ENCODE peak calls at places on chromosomes 5 and 9, in ten cellular contexts. H is upper lobe of right lung, P is choroid plexus epithelial cell, Q is IMR-90, F is HepG2, T is H9, J is endodermal cell, N is tibial artery, C is neural progenitor cell, R is nephron progenitor cell. D is an unnamed sample.

GRCh38 chr9:459491-460444 is 245.1 kb downstream of the DOCK8 start:
- DNase-seq in H (no peak), P (no peak), Q (no peak), F (no peak), T (no peak), J (no peak), N (no peak), C (no peak), R (no peak), D (no peak)

GRCh38 chr5:17317499-17317898 is 100.1 kb downstream of the BASP1 start:
- DNase-seq in H (no peak), P (no peak), Q (no peak), F (no peak), T (no peak), J (no peak), N (no peak), C (no peak), R (no peak), D (no peak)

GRCh38 chr5:71939452-71939932 is 167.8 kb upstream of the MAP1B start:
- DNase-seq in H (no peak), P (no peak), Q (no peak), F (no peak), T (no peak), J (peak), N (no peak), C (no peak), R (no peak), D (no peak)

GRCh38 chr9:69149321-69149807 is 24.7 kb upstream of the TJP2 start:
- DNase-seq in H (no peak), P (peak), Q (peak), F (no peak), T (peak), J (peak), N (no peak), C (peak), R (no peak), D (peak)

GRCh38 chr9:13082796-13083195 is 196.7 kb downstream of the MPDZ start:
- DNase-seq in H (no peak), P (no peak), Q (no peak), F (no peak), T (no peak), J (no peak), N (no peak), C (no peak), R (no peak), D (no peak)

GRCh38 chr5:43007246-43007910 is 32.7 kb downstream of the ANXA2R start:
- DNase-seq in H (peak), P (peak), Q (peak), F (peak), T (peak), J (peak), N (peak), C (peak), R (peak), D (peak)

GRCh38 chr9:78122631-78123030 is 91.0 kb upstream of the GNAQ start:
- DNase-seq in H (no peak), P (peak), Q (no peak), F (no peak), T (no peak), J (no peak), N (no peak), C (no peak), R (no peak), D (no peak)

GRCh38 chr5:148746826-148747535 is 79.4 kb upstream of the ADRB2 start:
- DNase-seq in H (no peak), P (no peak), Q (peak), F (no peak), T (no peak), J (no peak), N (no peak), C (no peak), R (no peak), D (no peak)

GRCh38 chr5:120463991-120464626 is at the start of gene PRR16:
- DNase-seq in H (peak), P (peak), Q (peak), F (no peak), T (peak), J (peak), N (peak), C (peak), R (peak), D (no peak)

GRCh38 chr5:171615201-171616001 is 170.2 kb upstream of the SMIM23 start:
- DNase-seq in H (peak), P (no peak), Q (no peak), F (no peak), T (peak), J (peak), N (no peak), C (peak), R (peak), D (peak)

GRCh38 chr9:125990793-125991220 is 243.6 kb downstream of the PBX3 start:
- DNase-seq in H (peak), P (no peak), Q (no peak), F (no peak), T (no peak), J (peak), N (peak), C (no peak), R (no peak), D (no peak)

GRCh38 chr9:35075358-35075757 is 2.9 kb upstream of the VCP start:
- DNase-seq in H (no peak), P (no peak), Q (no peak), F (no peak), T (no peak), J (no peak), N (no peak), C (no peak), R (no peak), D (no peak)

GRCh38 chr5:41637424-41637823 is 127.0 kb upstream of the PLCXD3 start:
- DNase-seq in H (no peak), P (no peak), Q (no peak), F (no peak), T (peak), J (peak), N (no peak), C (peak), R (no peak), D (no peak)

GRCh38 chr5:41638685-41639084 is 128.3 kb upstream of the PLCXD3 start:
- DNase-seq in H (no peak), P (no peak), Q (no peak), F (peak), T (no peak), J (no peak), N (no peak), C (no peak), R (no peak), D (no peak)

GRCh38 chr5:41636605-41637004 is 126.2 kb upstream of the PLCXD3 start:
- DNase-seq in H (no peak), P (peak), Q (peak), F (peak), T (peak), J (peak), N (no peak), C (peak), R (peak), D (no peak)

GRCh38 chr5:41641621-41642020 is 131.2 kb upstream of the PLCXD3 start:
- DNase-seq in H (no peak), P (peak), Q (peak), F (no peak), T (no peak), J (no peak), N (no peak), C (no peak), R (no peak), D (no peak)

GRCh38 chr5:41637869-41638268 is 127.5 kb upstream of the PLCXD3 start:
- DNase-seq in H (no peak), P (peak), Q (no peak), F (no peak), T (no peak), J (no peak), N (no peak), C (no peak), R (no peak), D (no peak)
- TF ChIP-seq CTCF in H (no peak), P (peak), Q (peak), F (no peak), T (peak), J (peak), N (no peak), C (peak), R (no peak), D (peak)

DNA sequence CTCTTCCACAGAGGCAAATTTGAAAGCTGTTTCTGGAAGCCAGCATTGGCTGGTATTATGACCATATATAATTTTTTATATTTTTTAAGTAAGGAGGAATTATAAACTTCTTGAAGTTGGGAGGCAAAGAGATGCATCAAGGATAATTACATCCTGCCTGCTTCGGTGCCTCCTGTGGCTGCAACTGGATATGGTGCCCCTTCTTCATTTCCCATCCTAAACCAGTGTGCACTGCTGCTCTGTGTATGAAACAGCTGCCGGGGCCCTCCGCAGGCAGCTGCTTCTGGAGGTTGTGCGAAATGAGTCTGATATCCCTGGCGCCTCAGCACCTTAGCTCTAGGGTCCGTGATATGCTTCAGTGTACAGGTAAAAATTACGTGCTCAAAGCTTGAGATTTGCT is 304.2 kb downstream of the ENC1 start:
- DNase-seq in H (no peak), P (no peak), Q (no peak), F (no peak), T (no peak), J (peak), N (no peak), C (peak), R (peak), D (no peak)
- TF ChIP-seq CTCF in H (no peak), P (peak), Q (peak), F (no peak), T (peak), J (peak), N (no peak), C (peak), R (peak), D (no peak)

GRCh38 chr9:2622361-2623045 is 916 bp downstream of the VLDLR start:
- DNase-seq in H (peak), P (no peak), Q (peak), F (no peak), T (peak), J (peak), N (no peak), C (peak), R (peak), D (no peak)

GRCh38 chr9:2623046-2623865 is 1.7 kb downstream of the VLDLR start:
- DNase-seq in H (peak), P (peak), Q (peak), F (peak), T (peak), J (peak), N (peak), C (peak), R (peak), D (no peak)

GRCh38 chr9:2628926-2629325 is 7.3 kb downstream of the VLDLR start:
- DNase-seq in H (no peak), P (no peak), Q (no peak), F (no peak), T (no peak), J (no peak), N (no peak), C (no peak), R (no peak), D (no peak)

GRCh38 chr9:2623866-2624682 is 2.5 kb downstream of the VLDLR start:
- DNase-seq in H (no peak), P (no peak), Q (no peak), F (no peak), T (no peak), J (no peak), N (no peak), C (no peak), R (no peak), D (no peak)

GRCh38 chr9:2625427-2625826 is 3.8 kb downstream of the VLDLR start:
- DNase-seq in H (no peak), P (no peak), Q (no peak), F (no peak), T (no peak), J (no peak), N (no peak), C (no peak), R (no peak), D (no peak)
- TF ChIP-seq CTCF in H (no peak), P (peak), Q (no peak), F (no peak), T (peak), J (peak), N (no peak), C (no peak), R (no peak), D (no peak)

GRCh38 chr5:137891849-137892248 is 2.6 kb downstream of the PKD2L2 start:
- DNase-seq in H (no peak), P (no peak), Q (no peak), F (peak), T (no peak), J (no peak), N (no peak), C (no peak), R (no peak), D (no peak)
- TF ChIP-seq CTCF in H (no peak), P (peak), Q (no peak), F (no peak), T (peak), J (peak), N (no peak), C (peak), R (peak), D (no peak)

GRCh38 chr5:164763211-164763610 is 1257.8 kb downstream of the MAT2B start:
- DNase-seq in H (no peak), P (no peak), Q (no peak), F (no peak), T (no peak), J (no peak), N (no peak), C (no peak), R (no peak), D (no peak)
- TF ChIP-seq CTCF in H (no peak), P (no peak), Q (no peak), F (no peak), T (no peak), J (no peak), N (no peak), C (no peak), R (no peak), D (no peak)

GRCh38 chr9:74573792-74574191 is 76.7 kb downstream of the RORB start:
- DNase-seq in H (no peak), P (peak), Q (no peak), F (no peak), T (no peak), J (no peak), N (no peak), C (no peak), R (peak), D (no peak)

GRCh38 chr9:74577956-74578355 is 80.8 kb downstream of the RORB start:
- DNase-seq in H (no peak), P (peak), Q (peak), F (peak), T (no peak), J (no peak), N (no peak), C (peak), R (no peak), D (no peak)
- TF ChIP-seq CTCF in H (no peak), P (peak), Q (peak), F (peak), T (peak), J (peak), N (no peak), C (peak), R (peak), D (peak)

GRCh38 chr5:180831139-180832080 is 28.8 kb upstream of the MGAT1 start:
- DNase-seq in H (peak), P (peak), Q (peak), F (no peak), T (peak), J (peak), N (peak), C (peak), R (peak), D (no peak)
- TF ChIP-seq CTCF in H (no peak), P (no peak), Q (no peak), F (no peak), T (no peak), J (peak), N (peak), C (peak), R (no peak), D (no peak)

DNA sequence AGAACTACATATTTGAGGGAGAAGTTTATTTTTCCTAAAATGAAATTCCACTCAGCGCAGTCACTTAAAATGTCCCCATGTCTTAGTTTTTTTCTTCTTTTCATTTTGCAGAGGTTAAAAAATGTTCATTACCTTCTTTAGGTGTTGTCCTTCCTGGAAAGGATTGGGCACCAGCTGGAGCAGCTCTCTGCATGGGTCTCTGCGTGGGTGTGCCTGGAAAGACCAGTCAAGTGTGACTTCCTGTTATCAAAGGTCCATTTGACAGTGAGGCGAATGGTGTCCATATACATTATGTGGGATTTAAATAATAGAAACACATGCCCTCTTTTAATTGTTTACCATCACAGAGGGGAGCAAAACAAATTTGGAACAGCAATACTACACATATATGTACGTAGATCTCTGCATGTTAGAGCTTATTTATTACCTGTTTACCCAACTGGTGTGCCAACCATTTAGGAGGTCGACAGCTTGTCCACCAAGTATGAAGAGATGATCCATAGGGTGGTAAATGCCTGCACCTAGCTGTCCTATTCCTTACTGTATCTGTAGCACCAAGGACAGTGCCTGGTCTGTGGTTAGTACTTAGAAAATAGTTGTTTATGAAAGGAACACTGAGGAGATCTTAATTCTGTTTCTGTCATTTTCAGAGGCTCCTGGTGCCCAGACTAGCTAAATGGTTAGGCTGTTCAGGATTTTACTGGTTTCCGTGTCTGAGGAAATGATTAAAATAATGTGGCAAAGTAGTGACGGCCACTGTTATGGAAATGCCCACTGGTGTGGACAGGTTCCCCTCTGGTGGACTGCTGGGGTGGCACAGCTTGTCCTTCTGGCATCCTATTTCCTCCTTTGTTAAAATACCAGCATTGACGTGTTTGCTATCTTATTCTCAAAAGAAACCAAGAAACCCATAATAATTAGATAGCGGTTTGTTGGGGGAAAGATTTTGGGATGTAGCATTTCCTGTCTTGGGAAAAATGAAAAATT is 200.4 kb downstream of the MAST4 start:
- DNase-seq in H (no peak), P (peak), Q (peak), F (no peak), T (no peak), J (no peak), N (no peak), C (no peak), R (no peak), D (no peak)
- TF ChIP-seq CTCF in H (peak), P (peak), Q (no peak), F (no peak), T (peak), J (peak), N (no peak), C (peak), R (peak), D (peak)

GRCh38 chr9:112669326-112669725 is 48.6 kb downstream of the INIP start:
- DNase-seq in H (no peak), P (no peak), Q (no peak), F (no peak), T (no peak), J (no peak), N (no peak), C (no peak), R (no peak), D (no peak)

GRCh38 chr9:112659906-112660305 is 58.0 kb downstream of the INIP start:
- DNase-seq in H (no peak), P (no peak), Q (no peak), F (no peak), T (no peak), J (no peak), N (no peak), C (no peak), R (no peak), D (no peak)

GRCh38 chr9:112663681-112664080 is 54.2 kb downstream of the INIP start:
- DNase-seq in H (no peak), P (no peak), Q (no peak), F (no peak), T (no peak), J (no peak), N (no peak), C (no peak), R (no peak), D (no peak)

GRCh38 chr9:112664541-112664940 is 53.4 kb downstream of the INIP start:
- DNase-seq in H (no peak), P (no peak), Q (no peak), F (no peak), T (no peak), J (no peak), N (no peak), C (no peak), R (no peak), D (no peak)

GRCh38 chr9:112665347-112665746 is 52.6 kb downstream of the INIP start:
- DNase-seq in H (no peak), P (peak), Q (peak), F (no peak), T (no peak), J (no peak), N (no peak), C (no peak), R (no peak), D (no peak)
- TF ChIP-seq CTCF in H (peak), P (peak), Q (peak), F (peak), T (peak), J (peak), N (no peak), C (peak), R (no peak), D (peak)

GRCh38 chr5:69049796-69050195 is 44.0 kb upstream of the SLC30A5 start:
- DNase-seq in H (no peak), P (no peak), Q (no peak), F (no peak), T (no peak), J (no peak), N (no peak), C (no peak), R (no peak), D (no peak)

GRCh38 chr5:69046375-69046957 is 47.3 kb upstream of the SLC30A5 start:
- DNase-seq in H (no peak), P (no peak), Q (peak), F (peak), T (no peak), J (no peak), N (no peak), C (no peak), R (no peak), D (no peak)

GRCh38 chr5:69049151-69049550 is 44.7 kb upstream of the SLC30A5 start:
- DNase-seq in H (no peak), P (no peak), Q (no peak), F (peak), T (no peak), J (no peak), N (no peak), C (no peak), R (no peak), D (no peak)

GRCh38 chr5:69050214-69050613 is 43.6 kb upstream of the SLC30A5 start:
- DNase-seq in H (no peak), P (no peak), Q (no peak), F (peak), T (no peak), J (no peak), N (no peak), C (no peak), R (no peak), D (no peak)

DNA sequence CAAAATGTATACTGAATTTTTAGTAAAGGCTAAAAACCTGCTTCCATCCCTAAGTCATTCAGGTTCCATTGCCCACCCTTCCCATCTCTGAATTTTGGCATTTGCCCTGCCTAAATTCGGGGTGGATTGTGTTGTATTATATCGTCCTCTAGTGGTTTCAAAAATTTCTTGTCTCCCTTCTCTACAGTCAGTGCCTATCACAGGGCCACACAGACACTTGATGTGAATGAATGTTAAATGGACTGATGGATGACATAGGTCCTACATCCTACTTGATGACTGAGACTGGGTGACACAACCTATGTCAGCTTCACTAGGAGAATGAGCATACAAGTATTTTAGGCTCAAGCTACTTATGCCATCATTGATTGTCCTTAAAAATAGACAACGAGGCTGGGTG is 45.6 kb upstream of the SLC30A5 start:
- DNase-seq in H (no peak), P (no peak), Q (no peak), F (peak), T (no peak), J (no peak), N (no peak), C (peak), R (no peak), D (no peak)
- TF ChIP-seq CTCF in H (peak), P (peak), Q (peak), F (peak), T (peak), J (peak), N (no peak), C (peak), R (peak), D (peak)